ENCODE peak calls at places on chromosome X, in nine cellular contexts. M is activated naive CD8-positive, alpha-beta T cell treated with anti-CD3 and anti-CD28 coated beads for 36 hours; I is activated CD4-positive, alpha-beta T cell treated with anti-CD3 and anti-CD28 coated beads for 36 hours; E is uterus; H is H9; F is sigmoid colon; R is fibroblast of pulmonary artery; X is neuronal stem cell; A is ACHN. O is an unnamed sample.

GRCh38 chrX:134020910-134021309 is 35.5 kb upstream of the GPC3 start:
- DNase-seq in H (no peak), R (no peak), X (no peak), I (no peak), A (no peak), F (no peak), E (no peak), M (no peak), O (no peak)

GRCh38 chrX:145532176-145532780 is 285.0 kb downstream of the SPANXN1 start:
- DNase-seq in E (no peak), I (no peak), H (no peak), M (no peak), A (no peak), F (no peak), R (no peak), X (no peak), O (no peak)

GRCh38 chrX:103254171-103254824 is 657 bp downstream of the TCEAL8 start:
- DNase-seq in I (peak), F (peak), M (peak), R (peak), A (peak), X (peak), H (peak), E (peak), O (peak)

GRCh38 chrX:108307408-108308085 is 130.7 kb downstream of the COL4A6 start:
- DNase-seq in M (no peak), F (no peak), H (no peak), A (no peak), R (peak), X (no peak), E (no peak), I (no peak), O (peak)

GRCh38 chrX:150200820-150201287 is 162.3 kb upstream of the MAMLD1 start:
- DNase-seq in I (peak), R (peak), X (no peak), F (peak), A (peak), M (peak), E (peak), H (no peak), O (peak)

GRCh38 chrX:153726286-153727107 is 1.8 kb downstream of the ABCD1 start:
- DNase-seq in E (peak), F (peak), R (peak), I (peak), X (peak), M (peak), A (peak), H (peak), O (peak)

GRCh38 chrX:42422961-42423360 is 355.0 kb downstream of the PPP1R2C start:
- DNase-seq in F (no peak), M (no peak), R (no peak), E (no peak), A (no peak), I (no peak), H (no peak), X (no peak), O (no peak)

GRCh38 chrX:120761810-120762209 is 113.9 kb downstream of the CT47B1 start:
- DNase-seq in F (no peak), M (no peak), I (no peak), A (no peak), E (peak), R (peak), X (no peak), H (no peak), O (no peak)

GRCh38 chrX:110421499-110422455 is 63.1 kb downstream of the RTL9 start:
- DNase-seq in A (no peak), F (no peak), E (no peak), X (no peak), H (no peak), M (no peak), R (no peak), I (no peak), O (no peak)

GRCh38 chrX:123222920-123223319 is 38.8 kb downstream of the GRIA3 start:
- DNase-seq in M (no peak), F (no peak), X (no peak), R (no peak), I (no peak), E (no peak), H (no peak), A (no peak), O (no peak)

GRCh38 chrX:16666541-16666940 is 16.6 kb downstream of the S100G start:
- DNase-seq in A (no peak), R (no peak), I (no peak), M (no peak), H (no peak), F (no peak), E (no peak), X (no peak), O (no peak)

GRCh38 chrX:41688154-41688553 is 619 bp upstream of the GPR34 start:
- DNase-seq in I (no peak), M (no peak), F (no peak), E (no peak), R (no peak), H (no peak), A (no peak), X (no peak), O (no peak)

O was measured in psoas muscle.